ENCODE peak calls at places on chromosomes 7 and 10, in five cellular contexts. X, P, S, Y and T are unnamed samples.
A peak's percentile ranks its signal among the peaks of the same experiment; 100 is the strongest.

GRCh38 chr7:93092757-93093370 is 24.9 kb downstream of the SAMD9 start:
- DNase-seq in X (no peak), P (no peak), S (no peak), Y (no peak), T (no peak)

GRCh38 chr10:499991-500390 is 189.5 kb downstream of the DIP2C start:
- DNase-seq in X (no peak), P (no peak), S (no peak), Y (no peak), T (no peak)

GRCh38 chr7:138658889-138659288 is 42.3 kb downstream of the SVOPL start:
- DNase-seq in X (no peak), P (no peak), S (no peak), Y (no peak), T (no peak)

GRCh38 chr10:94344522-94345122 is 18.1 kb downstream of the NOC3L start:
- DNase-seq in X (no peak), P (no peak), S (no peak), Y (no peak), T (no peak)

GRCh38 chr7:6636741-6637543 is at the start of gene ZNF316:
- DNase-seq in X (peak; percentile 72), P (peak; percentile 78), S (peak; percentile 55), Y (peak; percentile 63), T (peak; percentile 14)

GRCh38 chr10:24858908-24859270 is 93.5 kb downstream of the PRTFDC1 start:
- DNase-seq in X (no peak), P (no peak), S (no peak), Y (no peak), T (no peak)

GRCh38 chr10:19811517-19811916 is 4.7 kb upstream of the PLXDC2 start:
- DNase-seq in X (no peak), P (no peak), S (no peak), Y (no peak), T (no peak)

GRCh38 chr7:66894463-66895080 is 26.5 kb upstream of the TMEM248 start:
- DNase-seq in X (no peak), P (no peak), S (no peak), Y (no peak), T (no peak)

GRCh38 chr7:142438235-142438922 is 180.5 kb upstream of the PRSS58 start:
- DNase-seq in X (no peak), P (no peak), S (no peak), Y (no peak), T (peak; percentile 29)

GRCh38 chr10:32893431-32893830 is 64.6 kb downstream of the ITGB1 start:
- DNase-seq in X (no peak), P (no peak), S (no peak), Y (no peak), T (no peak)

GRCh38 chr7:139232893-139233292 is 1.9 kb downstream of the UBN2 start:
- DNase-seq in X (no peak), P (no peak), S (no peak), Y (no peak), T (no peak)

GRCh38 chr7:30252885-30253795 is 31.3 kb upstream of the ZNRF2 start:
- DNase-seq in X (peak; percentile 66), P (peak; percentile 57), S (no peak), Y (no peak), T (no peak)

GRCh38 chr7:70612811-70613210 is 519.1 kb upstream of the GALNT17 start:
- DNase-seq in X (no peak), P (no peak), S (no peak), Y (no peak), T (no peak)

GRCh38 chr10:132585732-132586722 is 48.4 kb downstream of the INPP5A start:
- DNase-seq in X (peak; percentile 53), P (peak; percentile 57), S (no peak), Y (no peak), T (no peak)

GRCh38 chr7:54637712-54638396 is 95.7 kb downstream of the VSTM2A start:
- DNase-seq in X (no peak), P (no peak), S (no peak), Y (no peak), T (no peak)

GRCh38 chr7:3558410-3558809 is 257.4 kb downstream of the SDK1 start:
- DNase-seq in X (no peak), P (no peak), S (no peak), Y (no peak), T (no peak)

GRCh38 chr7:6367701-6368211 is 80.0 kb downstream of the DAGLB start:
- DNase-seq in X (no peak), P (no peak), S (no peak), Y (no peak), T (no peak)

GRCh38 chr7:130142654-130143333 is 62.4 kb downstream of the TMEM209 start:
- DNase-seq in X (no peak), P (no peak), S (no peak), Y (no peak), T (no peak)

GRCh38 chr10:125523347-125523746 is 159.6 kb downstream of the TEX36 start:
- DNase-seq in X (no peak), P (no peak), S (no peak), Y (no peak), T (no peak)

GRCh38 chr7:95596183-95597135 is at the start of gene PDK4:
- DNase-seq in X (peak; percentile 95), P (peak; percentile 93), S (no peak), Y (no peak), T (no peak)
- H3K4me3 ChIP-seq in X (peak within 1 kb of the TSS; percentile 89), P (peak within 1 kb of the TSS; percentile 84), S (no peak within 1 kb of the TSS), Y (no peak within 1 kb of the TSS), T (no peak within 1 kb of the TSS)

GRCh38 chr10:16867556-16867955 is 50.3 kb upstream of the RSU1 start:
- DNase-seq in X (no peak), P (no peak), S (no peak), Y (no peak), T (no peak)

GRCh38 chr10:16867990-16868389 is 50.8 kb upstream of the RSU1 start:
- DNase-seq in X (no peak), P (no peak), S (no peak), Y (no peak), T (no peak)

GRCh38 chr10:16870331-16870730 is 53.1 kb upstream of the RSU1 start:
- DNase-seq in X (no peak), P (no peak), S (no peak), Y (no peak), T (no peak)

GRCh38 chr10:16863766-16864165 is 46.5 kb upstream of the RSU1 start:
- DNase-seq in X (no peak), P (no peak), S (no peak), Y (no peak), T (no peak)

GRCh38 chr10:16866861-16867260 is 49.6 kb upstream of the RSU1 start:
- DNase-seq in X (no peak), P (no peak), S (no peak), Y (no peak), T (no peak)
- H3K4me3 ChIP-seq in X (no peak overlapping the region), P (no peak overlapping the region), S (no peak overlapping the region), Y (no peak overlapping the region), T (no peak overlapping the region)

GRCh38 chr10:48677625-48678024 is 7.0 kb upstream of the WDFY4 start:
- DNase-seq in X (no peak), P (no peak), S (no peak), Y (no peak), T (no peak)

GRCh38 chr10:48667960-48668541 is 16.6 kb upstream of the WDFY4 start:
- DNase-seq in X (no peak), P (no peak), S (no peak), Y (no peak), T (no peak)

GRCh38 chr10:48670978-48671913 is 13.4 kb upstream of the WDFY4 start:
- DNase-seq in X (no peak), P (no peak), S (no peak), Y (no peak), T (no peak)

GRCh38 chr10:48671914-48672595 is 12.6 kb upstream of the WDFY4 start:
- DNase-seq in X (no peak), P (no peak), S (no peak), Y (no peak), T (no peak)

GRCh38 chr10:48672596-48673255 is 11.9 kb upstream of the WDFY4 start:
- DNase-seq in X (no peak), P (no peak), S (no peak), Y (no peak), T (no peak)
- H3K4me3 ChIP-seq in X (no peak overlapping the region), P (no peak overlapping the region), S (no peak overlapping the region), Y (no peak overlapping the region), T (no peak overlapping the region)

DNA sequence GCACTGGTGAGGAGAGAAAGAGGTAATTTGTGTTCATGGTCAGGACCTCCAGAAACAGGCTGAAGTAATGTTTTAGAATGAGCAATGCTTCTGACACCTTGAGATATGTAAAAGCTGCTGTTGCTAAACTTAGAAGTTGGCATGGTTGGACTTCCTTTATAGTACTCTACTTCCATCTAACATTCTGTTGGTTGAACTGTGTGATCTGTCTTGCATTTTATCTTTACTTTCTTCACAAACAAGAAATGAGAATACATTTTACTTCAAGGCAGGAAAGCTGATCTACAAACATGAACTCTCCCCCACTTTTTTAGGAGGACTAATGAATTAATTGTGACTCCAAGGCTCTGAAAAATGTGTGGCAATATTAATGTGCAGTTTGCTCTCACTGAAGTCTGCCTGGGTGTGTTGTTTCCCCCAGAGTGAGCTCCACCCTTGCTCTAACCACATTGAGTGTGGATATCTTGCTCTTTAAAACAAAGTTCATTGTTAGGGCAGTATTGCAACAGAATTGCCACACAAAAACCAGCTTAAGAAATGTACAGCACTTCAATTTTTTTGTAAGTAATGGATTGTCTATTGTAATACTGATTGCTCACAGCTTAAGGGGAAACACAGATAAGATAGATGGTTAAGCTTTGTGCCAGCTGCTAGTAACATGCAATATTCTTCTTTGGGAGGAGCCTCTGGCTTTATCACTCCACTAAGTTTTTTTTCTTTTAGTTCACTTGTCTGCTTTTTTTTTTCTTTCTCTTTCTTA is 69.0 kb downstream of the ADD3 start:
- DNase-seq in X (no peak), P (no peak), S (no peak), Y (no peak), T (peak; percentile 73)
- H3K4me3 ChIP-seq in X (peak overlapping the region; percentile 51), P (no peak overlapping the region), S (peak overlapping the region; percentile 48), Y (peak overlapping the region; percentile 86), T (peak overlapping the region; percentile 21)

DNA sequence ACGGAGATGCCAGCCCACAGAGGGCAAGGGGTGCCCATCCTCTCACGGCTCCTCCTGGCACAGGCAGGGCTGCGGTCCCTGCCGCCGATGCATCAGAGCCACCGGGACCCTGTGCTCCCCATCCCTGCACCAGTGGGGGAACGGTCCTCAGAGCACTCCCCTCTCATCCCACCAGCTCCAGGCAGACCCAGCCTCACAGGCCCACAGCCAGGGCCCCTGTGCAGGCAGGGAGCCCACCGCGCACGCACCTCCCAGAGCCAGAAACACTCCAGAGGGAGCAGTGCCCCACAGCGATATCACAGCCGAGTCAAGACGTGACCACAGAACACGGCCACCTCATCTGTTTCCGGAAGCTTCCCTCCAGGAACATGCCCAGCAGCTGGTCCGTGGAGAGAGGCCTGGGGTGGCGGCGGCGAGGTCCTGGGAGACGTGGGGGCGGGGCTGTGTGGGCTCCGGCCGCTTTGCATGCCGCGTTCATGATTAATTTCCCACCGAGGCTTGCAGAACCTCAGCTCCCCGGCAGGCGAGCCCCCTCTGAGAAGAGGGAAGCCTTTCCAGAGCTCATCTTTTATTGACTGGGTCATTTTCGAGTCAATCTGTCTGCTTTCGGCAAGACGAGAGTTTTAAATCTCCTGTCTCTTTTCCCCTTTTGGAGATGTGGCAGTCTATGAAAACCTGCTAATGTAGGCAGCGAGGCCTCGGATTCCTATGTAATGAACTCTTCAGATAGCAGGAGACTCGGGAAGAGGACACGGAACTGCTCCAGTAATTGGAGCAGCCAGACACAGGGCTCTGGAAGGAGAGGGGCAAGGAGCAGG is 242.6 kb downstream of the ELFN1 start:
- DNase-seq in X (peak; percentile 56), P (no peak), S (no peak), Y (no peak), T (no peak)
- H3K4me3 ChIP-seq in X (no peak overlapping the region), P (no peak overlapping the region), S (no peak overlapping the region), Y (no peak overlapping the region), T (no peak overlapping the region)

GRCh38 chr10:13991353-13991752 is 339.4 kb downstream of the FRMD4A start:
- DNase-seq in X (no peak), P (no peak), S (no peak), Y (no peak), T (no peak)
- H3K4me3 ChIP-seq in X (peak overlapping the region; percentile 40), P (no peak overlapping the region), S (no peak overlapping the region), Y (no peak overlapping the region), T (no peak overlapping the region)